ENCODE peak calls at places on chromosomes 11 and 22, in seven cellular contexts. N is H9, T is kidney, H is GM12878, X is MM.1S, Q is astrocyte, B is fibroblast of lung. U is an unnamed sample.

GRCh38 chr22:37260939-37261338 is 16.9 kb upstream of the RAC2 start:
- DNase-seq in N (peak), T (no peak), H (no peak), X (peak), Q (peak), B (peak), U (peak)

GRCh38 chr11:130471731-130472433 is 23.4 kb downstream of the ADAMTS15 start:
- DNase-seq in N (no peak), T (no peak), H (no peak), X (no peak), Q (no peak), B (no peak), U (no peak)

GRCh38 chr11:118572075-118572913 is at the start of gene ARCN1:
- DNase-seq in N (peak), T (peak), H (peak), X (peak), Q (peak), B (peak), U (peak)

GRCh38 chr11:125990244-125990643 is 44.4 kb downstream of the VSIG10L2 start:
- DNase-seq in N (no peak), T (no peak), H (no peak), X (no peak), Q (peak), B (peak), U (peak)

GRCh38 chr22:40452730-40453487 is 82.5 kb downstream of the SGSM3 start:
- DNase-seq in N (no peak), T (no peak), H (no peak), X (no peak), Q (peak), B (peak), U (no peak)

GRCh38 chr11:113504071-113504470 is 28.9 kb upstream of the DRD2 start:
- DNase-seq in N (no peak), T (no peak), H (no peak), X (no peak), Q (no peak), B (no peak), U (no peak)

GRCh38 chr11:17076517-17077239 is 789 bp downstream of the RPS13 start:
- DNase-seq in N (no peak), T (peak), H (no peak), X (no peak), Q (no peak), B (peak), U (peak)

GRCh38 chr22:41481131-41481830 is 12.4 kb downstream of the ACO2 start:
- DNase-seq in N (no peak), T (peak), H (no peak), X (no peak), Q (peak), B (peak), U (no peak)

GRCh38 chr22:24953294-24954113 is 988 bp downstream of the KIAA1671 start:
- DNase-seq in N (no peak), T (peak), H (no peak), X (no peak), Q (no peak), B (no peak), U (no peak)

GRCh38 chr22:24954856-24955255 is 2.3 kb downstream of the KIAA1671 start:
- DNase-seq in N (no peak), T (no peak), H (no peak), X (no peak), Q (no peak), B (no peak), U (no peak)

GRCh38 chr22:24952837-24953293 is 349 bp downstream of the KIAA1671 start:
- DNase-seq in N (peak), T (peak), H (no peak), X (no peak), Q (peak), B (peak), U (peak)

GRCh38 chr22:24954114-24954463 is 1.6 kb downstream of the KIAA1671 start:
- DNase-seq in N (no peak), T (no peak), H (no peak), X (no peak), Q (peak), B (peak), U (no peak)

GRCh38 chr22:24957043-24957442 is 4.5 kb downstream of the KIAA1671 start:
- DNase-seq in N (no peak), T (no peak), H (no peak), X (no peak), Q (no peak), B (no peak), U (no peak)
- H3K9ac ChIP-seq in N (no peak), T (no peak), H (no peak), X (no peak), Q (no peak), B (no peak), U (no peak)

DNA sequence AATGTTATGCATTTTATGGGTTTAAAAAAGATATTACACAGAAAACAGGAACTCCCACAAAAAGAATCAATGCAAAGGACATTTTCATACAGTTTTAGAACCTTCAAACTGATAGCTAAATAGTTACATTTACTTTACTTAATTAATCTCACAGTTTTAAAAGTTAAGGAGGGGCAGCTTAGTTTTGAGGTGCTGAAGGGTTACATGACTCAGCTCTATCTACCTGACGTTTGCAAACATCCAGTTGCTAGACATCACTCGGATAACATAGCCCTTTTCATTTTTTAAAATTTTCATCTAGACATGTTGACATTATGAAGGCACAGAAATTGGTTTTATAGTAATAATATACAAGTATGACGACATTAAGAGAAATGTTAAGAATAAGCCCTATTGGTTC is 53.7 kb upstream of the HSD17B12 start:
- DNase-seq in N (no peak), T (no peak), H (no peak), X (no peak), Q (no peak), B (no peak), U (no peak)
- H3K9ac ChIP-seq in N (no peak), T (no peak), H (no peak), X (no peak), Q (no peak), B (no peak), U (no peak)

DNA sequence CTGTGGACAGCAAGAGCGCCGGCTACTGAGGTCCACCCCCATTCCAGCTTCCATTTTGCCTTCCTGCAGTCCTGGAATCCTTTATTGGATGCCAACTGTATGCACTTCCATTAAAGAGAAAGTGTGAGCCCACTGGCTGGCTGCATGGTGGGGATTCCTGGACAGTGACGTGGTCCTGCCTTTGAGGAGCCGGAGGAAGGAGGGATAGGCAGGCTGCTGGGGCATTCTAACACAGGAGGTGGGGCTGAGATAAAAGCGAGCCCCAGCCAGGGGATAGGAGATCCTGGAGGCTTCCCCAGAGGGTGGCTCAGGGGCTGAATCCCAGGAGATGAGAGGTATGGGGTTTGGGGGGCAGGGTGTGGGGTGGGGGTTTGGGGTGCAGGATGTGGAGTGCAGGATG is 984.7 kb downstream of the BRD1 start:
- DNase-seq in N (no peak), T (peak), H (no peak), X (no peak), Q (no peak), B (no peak), U (no peak)
- H3K9ac ChIP-seq in N (no peak), T (no peak), H (no peak), X (no peak), Q (no peak), B (no peak), U (no peak)

DNA sequence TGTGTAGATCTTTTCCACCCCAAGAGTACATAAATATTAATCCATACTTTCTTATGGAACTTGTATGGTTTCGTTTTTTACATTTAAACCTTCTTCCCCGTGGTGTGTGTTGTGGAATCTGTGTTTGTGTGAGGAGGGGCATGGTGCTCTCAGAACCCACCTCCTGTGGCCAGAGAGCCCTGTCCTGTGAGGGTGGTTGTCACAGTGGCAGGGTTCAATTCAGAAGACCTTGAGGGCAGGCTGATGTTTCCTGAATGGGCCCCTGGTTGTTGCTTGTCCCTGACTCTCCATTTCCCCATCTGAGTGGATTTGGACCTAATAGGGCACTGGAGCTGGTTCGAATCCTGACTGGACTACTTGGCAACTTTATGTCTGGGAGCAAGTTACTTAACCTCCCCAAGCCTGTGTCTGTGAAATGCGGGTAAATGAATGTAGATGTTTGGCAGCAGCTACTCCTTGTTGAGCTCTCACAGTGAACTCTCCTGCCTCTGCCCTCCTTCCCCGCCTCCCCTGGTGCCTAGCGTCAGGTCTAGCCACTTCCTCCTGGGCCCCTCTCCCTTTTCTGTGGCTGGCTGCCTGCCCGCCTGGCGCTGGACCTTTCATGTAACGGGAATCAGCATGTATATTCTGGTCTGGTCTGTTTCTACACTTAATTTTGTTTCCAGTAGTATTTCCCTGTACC is 7.3 kb downstream of the NEAT1 start:
- DNase-seq in N (no peak), T (peak), H (no peak), X (peak), Q (peak), B (peak), U (peak)
- H3K9ac ChIP-seq in N (no peak), T (peak), H (peak), X (peak), Q (peak), B (peak), U (peak)

GRCh38 chr11:27282141-27282590 is 80.8 kb downstream of the CCDC34 start:
- DNase-seq in N (no peak), T (peak), H (no peak), X (no peak), Q (peak), B (peak), U (peak)

GRCh38 chr11:27281276-27281675 is 81.7 kb downstream of the CCDC34 start:
- DNase-seq in N (no peak), T (no peak), H (no peak), X (no peak), Q (peak), B (peak), U (no peak)

GRCh38 chr11:27280131-27280530 is 82.9 kb downstream of the CCDC34 start:
- DNase-seq in N (no peak), T (no peak), H (no peak), X (no peak), Q (no peak), B (no peak), U (no peak)

GRCh38 chr11:27282806-27283205 is 80.2 kb downstream of the CCDC34 start:
- DNase-seq in N (no peak), T (no peak), H (no peak), X (no peak), Q (peak), B (peak), U (peak)

GRCh38 chr11:27281740-27282139 is 81.3 kb downstream of the CCDC34 start:
- DNase-seq in N (no peak), T (no peak), H (peak), X (no peak), Q (peak), B (no peak), U (no peak)
- H3K9ac ChIP-seq in N (no peak), T (no peak), H (no peak), X (no peak), Q (peak), B (no peak), U (no peak)

GRCh38 chr22:45683680-45684079 is 12.0 kb downstream of the ATXN10 start:
- DNase-seq in N (no peak), T (no peak), H (no peak), X (no peak), Q (no peak), B (no peak), U (no peak)

GRCh38 chr22:45686842-45687241 is 15.2 kb downstream of the ATXN10 start:
- DNase-seq in N (no peak), T (no peak), H (no peak), X (no peak), Q (peak), B (peak), U (no peak)

GRCh38 chr22:45684752-45685359 is 13.2 kb downstream of the ATXN10 start:
- DNase-seq in N (no peak), T (no peak), H (no peak), X (no peak), Q (no peak), B (no peak), U (no peak)

GRCh38 chr22:45684169-45684568 is 12.5 kb downstream of the ATXN10 start:
- DNase-seq in N (no peak), T (no peak), H (no peak), X (no peak), Q (peak), B (peak), U (no peak)

DNA sequence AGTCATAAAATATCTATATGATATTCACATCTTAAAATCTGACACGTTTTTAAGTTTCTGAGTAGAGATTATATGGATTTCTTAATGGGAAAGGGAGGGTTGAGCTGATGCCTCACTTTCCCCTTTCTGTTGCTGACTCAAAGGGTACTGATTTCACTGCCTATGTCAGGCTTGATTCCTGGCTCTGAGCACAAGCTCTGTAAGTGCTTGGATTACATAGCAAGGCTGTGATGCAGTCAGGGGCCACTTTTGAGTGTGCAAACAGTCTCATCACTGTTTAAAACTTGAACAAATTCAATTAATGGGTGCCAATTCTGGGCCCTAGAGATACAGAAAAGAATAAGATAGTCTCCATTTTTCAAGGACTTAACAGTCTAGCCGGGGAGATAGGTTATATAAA is 14.4 kb downstream of the ATXN10 start:
- DNase-seq in N (no peak), T (no peak), H (no peak), X (no peak), Q (peak), B (peak), U (peak)
- H3K9ac ChIP-seq in N (no peak), T (no peak), H (no peak), X (no peak), Q (peak), B (no peak), U (no peak)